ENCODE peak calls at places on chromosomes 3 and 15, in four cellular contexts. E is HCT116, W is K562, P is GM12878. R is an unnamed sample.

GRCh38 chr15:34472947-34473346 is 35.3 kb upstream of the GOLGA8A start:
- DNase-seq in W (no peak), P (no peak), E (no peak), R (no peak)

GRCh38 chr3:131402391-131403039 is 20.9 kb downstream of the NUDT16 start:
- DNase-seq in E (no peak), W (no peak), P (no peak), R (no peak)

GRCh38 chr15:85477730-85478129 is 97.3 kb downstream of the AKAP13 start:
- DNase-seq in W (no peak), E (no peak), P (no peak), R (no peak)

GRCh38 chr3:48678056-48678455 is 7.7 kb downstream of the NCKIPSD start:
- DNase-seq in P (no peak), W (no peak), E (no peak), R (no peak)

GRCh38 chr3:195372220-195372619 is 70.6 kb downstream of the ACAP2 start:
- DNase-seq in E (no peak), W (no peak), P (no peak), R (no peak)

GRCh38 chr15:69474291-69474690 is 21.7 kb downstream of the RPLP1 start:
- DNase-seq in E (no peak), W (no peak), P (no peak), R (no peak)

GRCh38 chr3:178785961-178786360 is 249.7 kb downstream of the KCNMB2 start:
- DNase-seq in P (no peak), W (no peak), E (no peak), R (no peak)

GRCh38 chr15:90645873-90646605 is 71.1 kb upstream of the BLM start:
- DNase-seq in E (no peak), W (no peak), P (no peak), R (no peak)

GRCh38 chr15:97893988-97894387 is 66.5 kb upstream of the ARRDC4 start:
- DNase-seq in P (no peak), W (no peak), E (no peak), R (no peak)

GRCh38 chr3:106560451-106560966 is 691.7 kb upstream of the CBLB start:
- DNase-seq in E (no peak), P (no peak), W (no peak), R (no peak)

GRCh38 chr15:60374628-60375081 is 23.1 kb downstream of the ANXA2 start:
- DNase-seq in E (peak; percentile 96), P (no peak), W (no peak), R (no peak)

GRCh38 chr3:131009698-131010097 is 16.9 kb downstream of the ASTE1 start:
- DNase-seq in W (no peak), E (no peak), P (no peak), R (no peak)

GRCh38 chr15:92787116-92787515 is 113.0 kb upstream of the CHD2 start:
- DNase-seq in E (no peak), P (no peak), W (no peak), R (no peak)

GRCh38 chr3:87167634-87168456 is 59.3 kb upstream of the CHMP2B start:
- DNase-seq in P (peak; percentile 15), E (peak; percentile 46), W (peak; percentile 18), R (peak; percentile 57)

GRCh38 chr3:110246796-110247369 is 824.7 kb upstream of the NECTIN3 start:
- DNase-seq in E (no peak), W (no peak), P (no peak), R (no peak)

GRCh38 chr3:186003610-186004009 is 65.8 kb upstream of the TRA2B start:
- DNase-seq in P (peak; percentile 20), E (no peak), W (no peak), R (no peak)

GRCh38 chr3:29494305-29495036 is 213.6 kb downstream of the RBMS3 start:
- DNase-seq in W (no peak), P (no peak), E (no peak), R (no peak)

GRCh38 chr3:186317478-186317877 is 44.6 kb downstream of the DGKG start:
- DNase-seq in W (no peak), P (no peak), E (no peak), R (no peak)

GRCh38 chr15:41895957-41896356 is 2.1 kb upstream of the SPTBN5 start:
- DNase-seq in W (no peak), P (no peak), E (no peak), R (no peak)

GRCh38 chr15:56805466-56806146 is 72.3 kb upstream of the ZNF280D start:
- DNase-seq in W (no peak), E (peak; percentile 65), P (no peak), R (no peak)

GRCh38 chr15:31405200-31405929 is 78.7 kb downstream of the KLF13 start:
- DNase-seq in E (no peak), W (no peak), P (no peak), R (no peak)

GRCh38 chr15:64180235-64180824 is 17.5 kb upstream of the PPIB start:
- DNase-seq in E (no peak), W (no peak), P (peak; percentile 45), R (no peak)

GRCh38 chr3:69941037-69941436 is 58.5 kb upstream of the SAMMSON start:
- DNase-seq in W (no peak), E (no peak), P (no peak), R (no peak)

GRCh38 chr15:45790325-45790943 is 155.6 kb downstream of the SQOR start:
- DNase-seq in P (no peak), E (peak; percentile 6), W (no peak), R (peak; percentile 57)
- TF ChIP-seq JUND in P (no peak), E (no peak), W (no peak), R (no peak)

DNA sequence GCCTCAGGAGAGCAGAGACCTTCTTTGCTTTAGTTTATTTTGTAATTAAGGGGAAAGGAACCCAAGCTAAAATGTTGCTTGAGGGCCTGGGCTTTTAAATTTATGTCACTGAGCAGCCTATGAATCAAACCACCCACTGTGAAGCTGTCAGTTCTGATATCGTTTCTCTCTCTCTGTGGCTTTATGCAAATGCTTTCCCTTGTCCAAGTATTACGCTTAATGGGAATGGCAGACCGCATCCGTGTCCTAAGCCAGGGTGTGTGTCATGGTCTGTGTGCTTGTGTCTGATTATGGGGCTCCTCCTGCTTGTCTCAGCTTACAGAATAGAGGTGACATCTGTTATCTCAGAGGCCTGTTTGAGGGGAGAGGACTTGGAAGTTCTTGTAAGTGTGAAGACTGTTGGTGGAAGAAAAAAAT is 82.4 kb downstream of the EBLN2 start:
- DNase-seq in E (no peak), P (no peak), W (peak; percentile 59), R (no peak)
- TF ChIP-seq JUND in E (no peak), P (no peak), W (peak; percentile 75), R (no peak)

GRCh38 chr3:74515451-74515850 is 99.0 kb downstream of the CNTN3 start:
- DNase-seq in E (no peak), P (no peak), W (no peak), R (no peak)
- TF ChIP-seq JUND in E (no peak), P (no peak), W (no peak), R (no peak)

GRCh38 chr3:71926242-71926560 is 141.3 kb upstream of the PROK2 start:
- DNase-seq in P (no peak), E (peak; percentile 65), W (peak; percentile 17), R (peak; percentile 83)
- TF ChIP-seq JUND in P (no peak), E (no peak), W (no peak), R (no peak)

GRCh38 chr3:50428007-50428633 is 68.8 kb upstream of the TMEM115 start:
- DNase-seq in W (no peak), P (no peak), E (no peak), R (no peak)

GRCh38 chr3:50419595-50419994 is 60.3 kb upstream of the TMEM115 start:
- DNase-seq in W (peak; percentile 18), E (no peak), P (no peak), R (no peak)

GRCh38 chr3:50422153-50422552 is 62.8 kb upstream of the TMEM115 start:
- DNase-seq in E (no peak), W (no peak), P (no peak), R (no peak)

GRCh38 chr3:50427255-50427654 is 67.9 kb upstream of the TMEM115 start:
- DNase-seq in P (no peak), W (no peak), E (no peak), R (no peak)

GRCh38 chr3:50423543-50423942 is 64.2 kb upstream of the TMEM115 start:
- DNase-seq in E (no peak), P (no peak), W (no peak), R (peak; percentile 20)
- TF ChIP-seq JUND in E (no peak), P (no peak), W (no peak), R (no peak)

DNA sequence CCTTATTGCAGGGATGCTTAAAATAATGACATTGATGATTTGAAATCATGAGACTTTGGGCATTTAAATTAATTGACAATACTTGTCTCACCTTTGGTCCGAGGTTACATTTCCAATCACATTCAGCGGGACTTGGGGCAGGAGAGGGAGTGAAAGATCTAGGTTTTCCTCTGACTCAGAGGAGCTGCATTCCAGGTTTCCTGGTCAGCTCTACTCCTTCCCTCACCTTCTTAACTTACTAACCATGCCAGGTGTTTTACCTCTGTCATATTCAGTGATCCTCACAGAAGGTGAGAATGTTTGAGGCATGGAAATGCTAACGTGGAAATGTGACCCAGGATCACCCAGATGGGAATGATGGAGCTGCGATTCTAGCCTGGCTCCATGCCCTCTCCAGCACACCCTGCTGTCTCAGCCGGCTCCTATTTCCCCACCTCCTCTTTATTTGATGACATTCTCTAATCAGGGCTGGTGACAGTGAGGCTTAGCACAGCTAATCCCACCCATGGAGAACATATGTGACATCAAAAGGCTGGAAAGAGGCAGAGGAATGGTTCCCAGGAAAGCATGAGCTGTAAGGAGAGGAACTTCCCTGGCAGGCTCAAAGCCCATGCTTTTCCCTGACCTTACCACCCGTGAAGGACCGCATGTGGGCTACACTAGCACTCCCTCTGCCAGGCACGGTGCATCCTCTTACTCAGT is 38.7 kb downstream of the THSD4 start:
- DNase-seq in P (no peak), W (no peak), E (no peak), R (no peak)
- TF ChIP-seq JUND in P (no peak), W (no peak), E (no peak), R (no peak)